ENCODE peak calls at places on chromosomes 1 and 21, in seven cellular contexts. One of them, this sample, is unnamed.

GRCh38 chr1:28010979-28011378 is 51.2 kb downstream of the XKR8 start:
- DNase-seq in stimulated activated CD4-positive, alpha-beta T cell treated with anti-CD3 and anti-CD28 coated beads, Interleukin-15, amount 100 ng/mL, for 24 hours: no peak
- DNase-seq in H9: no peak
- DNase-seq in CD4-positive, alpha-beta T cell: no peak
- DNase-seq in heart left ventricle: no peak
- DNase-seq in left ventricle myocardium superior: no peak
- DNase-seq in fibroblast of lung: no peak
- DNase-seq in this sample: no peak

GRCh38 chr1:179230251-179230650 is 774 bp upstream of the ABL2 start:
- DNase-seq in H9: no peak
- DNase-seq in fibroblast of lung: peak
- DNase-seq in stimulated activated CD4-positive, alpha-beta T cell treated with anti-CD3 and anti-CD28 coated beads, Interleukin-15, amount 100 ng/mL, for 24 hours: no peak
- DNase-seq in heart left ventricle: no peak
- DNase-seq in left ventricle myocardium superior: no peak
- DNase-seq in CD4-positive, alpha-beta T cell: no peak
- DNase-seq in this sample: no peak

GRCh38 chr1:184563308-184563707 is 176.5 kb downstream of the C1orf21 start:
- DNase-seq in H9: no peak
- DNase-seq in left ventricle myocardium superior: no peak
- DNase-seq in CD4-positive, alpha-beta T cell: no peak
- DNase-seq in fibroblast of lung: peak
- DNase-seq in stimulated activated CD4-positive, alpha-beta T cell treated with anti-CD3 and anti-CD28 coated beads, Interleukin-15, amount 100 ng/mL, for 24 hours: no peak
- DNase-seq in heart left ventricle: no peak
- DNase-seq in this sample: peak

GRCh38 chr1:87956072-87956471 is 627.4 kb downstream of the LMO4 start:
- DNase-seq in fibroblast of lung: peak
- DNase-seq in stimulated activated CD4-positive, alpha-beta T cell treated with anti-CD3 and anti-CD28 coated beads, Interleukin-15, amount 100 ng/mL, for 24 hours: no peak
- DNase-seq in CD4-positive, alpha-beta T cell: no peak
- DNase-seq in H9: no peak
- DNase-seq in left ventricle myocardium superior: peak
- DNase-seq in heart left ventricle: peak
- DNase-seq in this sample: peak

GRCh38 chr1:62131093-62131725 is 63.4 kb upstream of the L1TD1 start:
- DNase-seq in left ventricle myocardium superior: no peak
- DNase-seq in fibroblast of lung: peak
- DNase-seq in heart left ventricle: no peak
- DNase-seq in H9: peak
- DNase-seq in stimulated activated CD4-positive, alpha-beta T cell treated with anti-CD3 and anti-CD28 coated beads, Interleukin-15, amount 100 ng/mL, for 24 hours: peak
- DNase-seq in CD4-positive, alpha-beta T cell: no peak
- DNase-seq in this sample: peak

GRCh38 chr1:145720556-145720877 is 1.2 kb downstream of the CD160 start:
- DNase-seq in heart left ventricle: no peak
- DNase-seq in fibroblast of lung: peak
- DNase-seq in stimulated activated CD4-positive, alpha-beta T cell treated with anti-CD3 and anti-CD28 coated beads, Interleukin-15, amount 100 ng/mL, for 24 hours: no peak
- DNase-seq in H9: no peak
- DNase-seq in left ventricle myocardium superior: no peak
- DNase-seq in CD4-positive, alpha-beta T cell: no peak
- DNase-seq in this sample: peak

GRCh38 chr1:47478090-47478489 is 40.2 kb downstream of the FOXD2 start:
- DNase-seq in fibroblast of lung: no peak
- DNase-seq in CD4-positive, alpha-beta T cell: no peak
- DNase-seq in heart left ventricle: no peak
- DNase-seq in left ventricle myocardium superior: no peak
- DNase-seq in H9: no peak
- DNase-seq in stimulated activated CD4-positive, alpha-beta T cell treated with anti-CD3 and anti-CD28 coated beads, Interleukin-15, amount 100 ng/mL, for 24 hours: no peak
- DNase-seq in this sample: peak

GRCh38 chr1:51484591-51484990 is 34.5 kb downstream of the EPS15 start:
- DNase-seq in heart left ventricle: no peak
- DNase-seq in stimulated activated CD4-positive, alpha-beta T cell treated with anti-CD3 and anti-CD28 coated beads, Interleukin-15, amount 100 ng/mL, for 24 hours: no peak
- DNase-seq in fibroblast of lung: peak
- DNase-seq in CD4-positive, alpha-beta T cell: no peak
- DNase-seq in left ventricle myocardium superior: no peak
- DNase-seq in H9: no peak
- DNase-seq in this sample: no peak

GRCh38 chr1:204651843-204652421 is 33.6 kb downstream of the LRRN2 start:
- DNase-seq in left ventricle myocardium superior: no peak
- DNase-seq in CD4-positive, alpha-beta T cell: no peak
- DNase-seq in H9: peak
- DNase-seq in fibroblast of lung: no peak
- DNase-seq in heart left ventricle: no peak
- DNase-seq in stimulated activated CD4-positive, alpha-beta T cell treated with anti-CD3 and anti-CD28 coated beads, Interleukin-15, amount 100 ng/mL, for 24 hours: no peak
- DNase-seq in this sample: no peak

GRCh38 chr21:35619184-35619583 is 441.1 kb downstream of the SETD4 start:
- DNase-seq in left ventricle myocardium superior: no peak
- DNase-seq in H9: no peak
- DNase-seq in heart left ventricle: no peak
- DNase-seq in stimulated activated CD4-positive, alpha-beta T cell treated with anti-CD3 and anti-CD28 coated beads, Interleukin-15, amount 100 ng/mL, for 24 hours: no peak
- DNase-seq in fibroblast of lung: peak
- DNase-seq in CD4-positive, alpha-beta T cell: no peak
- DNase-seq in this sample: peak

GRCh38 chr1:3668148-3668547 is 15.8 kb downstream of the TP73 start:
- DNase-seq in CD4-positive, alpha-beta T cell: no peak
- DNase-seq in heart left ventricle: peak
- DNase-seq in H9: no peak
- DNase-seq in left ventricle myocardium superior: peak
- DNase-seq in stimulated activated CD4-positive, alpha-beta T cell treated with anti-CD3 and anti-CD28 coated beads, Interleukin-15, amount 100 ng/mL, for 24 hours: no peak
- DNase-seq in fibroblast of lung: no peak
- DNase-seq in this sample: no peak

GRCh38 chr1:2322593-2323295 is 68.6 kb downstream of the MORN1 start:
- DNase-seq in CD4-positive, alpha-beta T cell: no peak
- DNase-seq in fibroblast of lung: no peak
- DNase-seq in heart left ventricle: peak
- DNase-seq in H9: no peak
- DNase-seq in left ventricle myocardium superior: peak
- DNase-seq in stimulated activated CD4-positive, alpha-beta T cell treated with anti-CD3 and anti-CD28 coated beads, Interleukin-15, amount 100 ng/mL, for 24 hours: no peak
- DNase-seq in this sample: no peak

GRCh38 chr1:210655511-210655910 is 326.8 kb downstream of the HHAT start:
- DNase-seq in stimulated activated CD4-positive, alpha-beta T cell treated with anti-CD3 and anti-CD28 coated beads, Interleukin-15, amount 100 ng/mL, for 24 hours: no peak
- DNase-seq in heart left ventricle: no peak
- DNase-seq in left ventricle myocardium superior: no peak
- DNase-seq in fibroblast of lung: peak
- DNase-seq in H9: no peak
- DNase-seq in CD4-positive, alpha-beta T cell: no peak
- DNase-seq in this sample: no peak

GRCh38 chr1:55235722-55236121 is 20.6 kb upstream of the USP24 start:
- DNase-seq in left ventricle myocardium superior: no peak
- DNase-seq in fibroblast of lung: peak
- DNase-seq in CD4-positive, alpha-beta T cell: no peak
- DNase-seq in stimulated activated CD4-positive, alpha-beta T cell treated with anti-CD3 and anti-CD28 coated beads, Interleukin-15, amount 100 ng/mL, for 24 hours: no peak
- DNase-seq in heart left ventricle: no peak
- DNase-seq in H9: no peak
- DNase-seq in this sample: peak

GRCh38 chr21:15051652-15052554 is 12.9 kb downstream of the NRIP1 start:
- DNase-seq in heart left ventricle: no peak
- DNase-seq in left ventricle myocardium superior: no peak
- DNase-seq in stimulated activated CD4-positive, alpha-beta T cell treated with anti-CD3 and anti-CD28 coated beads, Interleukin-15, amount 100 ng/mL, for 24 hours: no peak
- DNase-seq in H9: no peak
- DNase-seq in CD4-positive, alpha-beta T cell: no peak
- DNase-seq in fibroblast of lung: peak
- DNase-seq in this sample: peak

GRCh38 chr1:228095161-228095560 is 8.0 kb downstream of the C1orf35 start:
- DNase-seq in heart left ventricle: no peak
- DNase-seq in fibroblast of lung: no peak
- DNase-seq in CD4-positive, alpha-beta T cell: no peak
- DNase-seq in stimulated activated CD4-positive, alpha-beta T cell treated with anti-CD3 and anti-CD28 coated beads, Interleukin-15, amount 100 ng/mL, for 24 hours: no peak
- DNase-seq in H9: no peak
- DNase-seq in left ventricle myocardium superior: no peak
- DNase-seq in this sample: no peak

GRCh38 chr1:44554706-44555105 is 119.6 kb downstream of the TMEM53 start:
- DNase-seq in left ventricle myocardium superior: no peak
- DNase-seq in H9: no peak
- DNase-seq in heart left ventricle: no peak
- DNase-seq in fibroblast of lung: no peak
- DNase-seq in stimulated activated CD4-positive, alpha-beta T cell treated with anti-CD3 and anti-CD28 coated beads, Interleukin-15, amount 100 ng/mL, for 24 hours: no peak
- DNase-seq in CD4-positive, alpha-beta T cell: no peak
- DNase-seq in this sample: peak